ENCODE peak calls at places on chromosomes 11 and 22, in four cellular contexts. P is SK-N-SH, H is pancreas, Q is suprapubic skin. Z is an unnamed sample. For H3K4me1, the result is how much of the 10 kb centered on the place peaks cover.

GRCh38 chr11:35944503-35945136 is 758 bp downstream of the LDLRAD3 start:
- DNase-seq in H (no peak), P (peak), Q (no peak), Z (no peak)

GRCh38 chr11:2582436-2582931 is 117.3 kb downstream of the KCNQ1OT1 start:
- DNase-seq in Q (no peak), H (peak), P (peak), Z (no peak)

GRCh38 chr11:78214331-78215194 is 25.8 kb downstream of the USP35 start:
- DNase-seq in Q (peak), H (no peak), P (no peak), Z (no peak)

GRCh38 chr11:126830216-126830615 is 170.4 kb downstream of the KIRREL3 start:
- DNase-seq in P (no peak), Q (no peak), H (no peak), Z (no peak)

GRCh38 chr22:33529424-33530113 is 390.7 kb downstream of the LARGE1 start:
- DNase-seq in Q (no peak), P (no peak), H (no peak), Z (peak)

GRCh38 chr11:57458060-57458409 is 2.3 kb upstream of the RTN4RL2 start:
- DNase-seq in Q (no peak), H (no peak), P (no peak), Z (no peak)

GRCh38 chr11:116976941-116977570 is 121.2 kb downstream of the SIK3 start:
- DNase-seq in H (no peak), Q (no peak), P (no peak), Z (no peak)

GRCh38 chr11:99281331-99281730 is 260.6 kb downstream of the CNTN5 start:
- DNase-seq in P (no peak), H (no peak), Q (no peak), Z (no peak)

GRCh38 chr11:43376594-43376993 is 17.9 kb downstream of the TTC17 start:
- DNase-seq in H (no peak), Q (no peak), P (no peak), Z (peak)

GRCh38 chr11:109527496-109527895 is 105.5 kb downstream of the C11orf87 start:
- DNase-seq in Q (no peak), H (no peak), P (no peak), Z (peak)

GRCh38 chr22:21947040-21948014 is 5.3 kb downstream of the PPM1F start:
- DNase-seq in Q (no peak), H (no peak), P (peak), Z (peak)

GRCh38 chr11:1390603-1391164 is 950 bp downstream of the BRSK2 start:
- DNase-seq in Q (no peak), P (peak), H (no peak), Z (peak)

GRCh38 chr11:43508511-43508918 is 149.8 kb downstream of the TTC17 start:
- DNase-seq in Q (no peak), P (no peak), H (no peak), Z (peak)

GRCh38 chr11:16169946-16170345 is 186.4 kb downstream of the SOX6 start:
- DNase-seq in H (no peak), Q (no peak), P (peak), Z (no peak)

GRCh38 chr22:20239063-20239950 is 28.8 kb downstream of the RTN4R start:
- DNase-seq in P (no peak), H (no peak), Q (no peak), Z (peak)

GRCh38 chr22:46031066-46031465 is 54.1 kb upstream of the WNT7B start:
- DNase-seq in H (peak), P (no peak), Q (peak), Z (no peak)

GRCh38 chr11:126440276-126440675 is 84.8 kb downstream of the ST3GAL4 start:
- DNase-seq in Q (no peak), H (peak), P (no peak), Z (no peak)

GRCh38 chr22:27647540-27647939 is 154.0 kb downstream of the MN1 start:
- DNase-seq in Q (no peak), H (no peak), P (no peak), Z (no peak)

GRCh38 chr11:18749681-18750319 is 23.8 kb upstream of the IGSF22 start:
- DNase-seq in P (peak), Q (no peak), H (no peak), Z (peak)

GRCh38 chr11:19938051-19938856 is 222.0 kb downstream of the DBX1 start:
- DNase-seq in P (peak), H (peak), Q (no peak), Z (peak)

GRCh38 chr11:69157156-69157821 is 1.6 kb downstream of the SMIM38 start:
- DNase-seq in Q (no peak), H (peak), P (peak), Z (peak)

GRCh38 chr11:2691991-2692841 is 7.6 kb downstream of the KCNQ1OT1 start:
- DNase-seq in Q (peak), H (peak), P (no peak), Z (no peak)

GRCh38 chr11:45165806-45166603 is 19.6 kb downstream of the PRDM11 start:
- DNase-seq in H (peak), P (no peak), Q (no peak), Z (no peak)

GRCh38 chr11:34356918-34357645 is 728 bp downstream of the ABTB2 start:
- DNase-seq in P (peak), H (peak), Q (peak), Z (peak)

GRCh38 chr22:43077121-43077877 is 11.9 kb downstream of the TTLL1 start:
- DNase-seq in P (no peak), H (no peak), Q (no peak), Z (no peak)

GRCh38 chr22:48055185-48055584 is 1292.7 kb downstream of the TBC1D22A start:
- DNase-seq in Q (no peak), P (no peak), H (no peak), Z (no peak)

GRCh38 chr11:65911682-65912568 is 6.9 kb downstream of the C11orf68 start:
- DNase-seq in Q (peak), P (peak), H (no peak), Z (peak)

GRCh38 chr11:11937957-11938356 is 70.5 kb downstream of the DKK3 start:
- DNase-seq in H (no peak), Q (no peak), P (no peak), Z (peak)

GRCh38 chr22:23219787-23220484 is 39.6 kb downstream of the BCR start:
- DNase-seq in H (peak), P (no peak), Q (no peak), Z (peak)

GRCh38 chr22:23221351-23221804 is 41.1 kb downstream of the BCR start:
- DNase-seq in Q (no peak), H (peak), P (no peak), Z (no peak)

GRCh38 chr22:23219317-23219716 is 39.0 kb downstream of the BCR start:
- DNase-seq in Q (no peak), H (peak), P (no peak), Z (no peak)

GRCh38 chr22:23222033-23222840 is 41.9 kb downstream of the BCR start:
- DNase-seq in P (no peak), Q (no peak), H (peak), Z (no peak)

GRCh38 chr22:23220485-23221350 is 40.4 kb downstream of the BCR start:
- DNase-seq in P (no peak), H (peak), Q (no peak), Z (peak)
- H3K4me1 ChIP-seq in P (under half), H (half or more), Q (half or more), Z (under half)

GRCh38 chr11:119335091-119335654 is 846 bp downstream of the RNF26 start:
- DNase-seq in Q (no peak), P (no peak), H (no peak), Z (no peak)
- H3K4me1 ChIP-seq in Q (under half), P (under half), H (under half), Z (under half)

GRCh38 chr11:130604606-130605005 is 156.2 kb downstream of the ADAMTS15 start:
- DNase-seq in H (no peak), Q (no peak), P (no peak), Z (no peak)

GRCh38 chr11:130603585-130603906 is 155.1 kb downstream of the ADAMTS15 start:
- DNase-seq in H (no peak), Q (no peak), P (no peak), Z (no peak)

GRCh38 chr11:130606781-130607511 is 158.5 kb downstream of the ADAMTS15 start:
- DNase-seq in H (no peak), Q (peak), P (peak), Z (peak)

GRCh38 chr11:130608267-130608666 is 159.8 kb downstream of the ADAMTS15 start:
- DNase-seq in Q (no peak), H (no peak), P (no peak), Z (no peak)

DNA sequence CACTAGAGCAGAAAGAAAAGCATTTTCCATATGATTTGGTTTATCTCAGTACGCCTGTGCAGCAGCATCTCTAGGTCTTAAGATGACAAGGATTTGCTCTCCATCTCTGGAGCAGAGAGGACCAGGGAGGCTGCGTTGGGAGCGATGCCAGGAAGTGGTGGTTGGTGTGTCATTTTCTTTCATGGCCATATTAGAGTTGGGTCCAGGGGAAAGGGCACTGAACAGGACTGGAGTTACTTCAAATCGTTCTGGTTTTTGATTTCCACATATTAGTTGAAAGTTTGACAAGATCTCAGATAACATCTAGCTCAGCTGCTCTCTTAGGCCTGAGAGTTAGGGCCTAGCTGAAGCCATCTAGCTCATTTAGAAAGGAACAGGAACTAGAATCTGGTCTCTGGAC is 157.7 kb downstream of the ADAMTS15 start:
- DNase-seq in H (no peak), Q (no peak), P (no peak), Z (no peak)
- H3K4me1 ChIP-seq in H (under half), Q (under half), P (under half), Z (under half)

DNA sequence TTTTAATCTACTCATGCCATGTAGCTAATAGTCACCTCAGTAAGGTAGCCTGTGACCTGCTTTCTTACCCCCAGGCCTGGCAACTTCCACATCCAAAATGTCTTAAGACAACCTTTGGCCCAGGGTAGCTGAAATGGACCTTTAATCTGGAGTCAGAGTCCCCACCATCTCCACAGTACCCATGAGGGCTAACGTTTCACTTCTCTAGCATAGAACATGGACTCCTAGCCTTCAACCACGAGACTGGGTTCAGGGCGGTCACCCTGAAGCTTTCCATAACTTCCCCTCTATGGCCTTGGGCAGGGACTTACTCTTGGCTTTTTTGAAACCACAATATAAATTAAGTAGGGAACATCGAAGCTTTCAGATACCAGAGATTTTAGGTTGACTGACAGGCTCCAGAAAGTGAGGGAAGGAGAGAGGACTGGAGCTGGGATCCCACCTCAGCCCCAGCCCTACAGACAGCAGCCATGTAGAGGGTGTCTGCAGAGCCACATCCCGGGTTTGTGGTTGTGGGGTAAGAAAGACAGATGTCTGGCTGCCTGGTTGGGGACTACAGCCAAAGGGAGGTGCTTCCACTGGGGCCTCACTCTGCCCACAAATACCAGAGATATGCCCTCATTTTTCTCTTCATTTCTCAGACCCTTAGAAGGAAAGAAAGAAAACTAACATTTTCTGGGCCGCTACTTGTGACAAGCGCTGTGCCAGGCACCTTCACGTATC is 2.6 kb downstream of the TBC1D10A start:
- DNase-seq in Q (no peak), H (no peak), P (no peak), Z (peak)
- H3K4me1 ChIP-seq in Q (half or more), H (under half), P (under half), Z (under half)

DNA sequence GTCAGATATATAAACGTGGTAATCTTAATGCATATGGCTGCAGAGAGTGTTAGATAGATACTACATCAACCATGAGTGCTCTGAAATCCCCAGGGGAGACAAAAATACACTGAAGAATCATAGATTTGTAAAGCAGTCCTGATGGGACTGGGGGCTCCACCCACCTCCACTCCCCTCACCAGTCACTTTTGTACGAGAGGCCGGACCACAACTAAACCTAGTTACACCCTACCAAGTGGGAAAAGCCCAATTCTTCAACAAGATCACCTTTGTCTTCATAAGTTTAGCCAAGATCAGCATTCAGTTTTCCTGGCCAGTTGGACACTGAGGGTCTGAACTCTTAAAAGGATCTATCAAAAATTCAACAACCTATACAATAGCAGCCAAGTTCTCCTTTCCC is 1.5 kb downstream of the SF1 start:
- DNase-seq in H (peak), Q (no peak), P (no peak), Z (no peak)
- H3K4me1 ChIP-seq in H (under half), Q (under half), P (under half), Z (under half)

GRCh38 chr22:36470162-36470993 is 11.1 kb downstream of the TXN2 start:
- DNase-seq in Q (peak), H (peak), P (peak), Z (peak)
- H3K4me1 ChIP-seq in Q (under half), H (under half), P (under half), Z (under half)

GRCh38 chr22:26589367-26589844 is 526 bp downstream of the TPST2 start:
- DNase-seq in Q (no peak), H (peak), P (peak), Z (peak)

GRCh38 chr22:26587991-26588613 is 1.8 kb downstream of the TPST2 start:
- DNase-seq in Q (no peak), P (no peak), H (no peak), Z (no peak)

GRCh38 chr22:26588749-26589366 is 1.1 kb downstream of the TPST2 start:
- DNase-seq in Q (no peak), P (no peak), H (no peak), Z (no peak)

GRCh38 chr22:26585104-26585790 is 4.7 kb downstream of the TPST2 start:
- DNase-seq in P (peak), Q (no peak), H (no peak), Z (peak)

DNA sequence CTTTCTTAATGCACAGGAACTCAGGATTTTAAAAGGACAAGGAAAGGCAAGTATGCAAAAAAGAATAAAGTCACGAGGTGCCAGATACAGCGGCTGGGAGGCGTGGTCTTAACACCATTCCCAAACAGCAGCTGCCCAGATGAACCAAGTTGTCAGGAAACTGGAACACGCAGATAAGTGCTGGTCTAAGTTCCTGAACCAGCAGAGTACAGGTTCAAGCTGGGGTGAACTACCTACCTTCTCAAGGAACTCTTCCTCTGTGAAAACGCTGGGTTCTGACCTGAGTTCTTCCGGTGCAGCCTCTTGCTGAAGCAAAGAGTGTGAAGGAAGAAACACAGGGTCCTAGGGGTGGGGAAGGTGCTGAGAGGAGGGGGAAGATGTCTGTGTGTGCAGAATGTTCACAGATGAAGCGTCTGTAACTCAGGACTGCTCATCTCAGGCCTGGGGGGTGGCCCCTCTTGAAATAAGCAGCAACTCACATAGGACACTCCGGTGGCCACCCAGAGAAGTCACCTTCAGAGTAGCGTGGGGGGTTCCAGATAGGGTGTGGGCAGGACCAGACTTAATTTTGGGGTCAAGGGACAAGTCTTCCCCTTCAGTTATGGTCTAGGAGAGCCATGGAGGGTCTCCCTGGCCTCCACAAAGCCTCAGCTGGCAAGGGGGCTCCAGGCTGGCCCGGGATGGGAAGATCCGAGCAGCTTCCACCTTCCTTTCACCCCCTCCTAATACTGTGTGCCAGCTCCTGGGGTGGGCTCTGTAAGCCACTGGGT is 3.2 kb downstream of the TPST2 start:
- DNase-seq in H (no peak), Q (no peak), P (no peak), Z (no peak)
- H3K4me1 ChIP-seq in H (under half), Q (under half), P (under half), Z (under half)

GRCh38 chr11:121369366-121369765 is 76.8 kb downstream of the SC5D start:
- DNase-seq in Q (no peak), P (no peak), H (no peak), Z (no peak)

GRCh38 chr11:121376135-121376534 is 76.0 kb upstream of the SORL1 start:
- DNase-seq in Q (no peak), P (no peak), H (no peak), Z (no peak)

GRCh38 chr11:121372028-121372427 is 79.5 kb downstream of the SC5D start:
- DNase-seq in Q (no peak), P (no peak), H (no peak), Z (no peak)

GRCh38 chr11:121372671-121373429 is 79.3 kb upstream of the SORL1 start:
- DNase-seq in Q (no peak), H (no peak), P (no peak), Z (no peak)

GRCh38 chr11:121374286-121374985 is 77.7 kb upstream of the SORL1 start:
- DNase-seq in Q (no peak), H (no peak), P (no peak), Z (no peak)
- H3K4me1 ChIP-seq in Q (under half), H (under half), P (under half), Z (under half)

GRCh38 chr11:72075109-72075508 is 5.2 kb downstream of the NUMA1 start:
- DNase-seq in Q (no peak), P (no peak), H (no peak), Z (no peak)
- H3K4me1 ChIP-seq in Q (under half), P (under half), H (under half), Z (under half)

Z was measured in IMR-90.